ENCODE peak calls at places on chromosomes 11 and 22, in seven cellular contexts. B, N, I, J, O, G and D are unnamed samples.

GRCh38 chr11:5931061-5931460 is 11.0 kb upstream of the OR56A3 start:
- DNase-seq in J (no peak), B (no peak), O (no peak), I (no peak), G (no peak), N (no peak), D (no peak)

GRCh38 chr11:63945482-63946163 is 6.8 kb downstream of the NAA40 start:
- DNase-seq in B (peak), I (peak), N (peak), G (peak), J (peak), O (peak), D (peak)

GRCh38 chr11:111382451-111382850 is 3.4 kb upstream of the POU2AF1 start:
- DNase-seq in O (no peak), B (no peak), N (no peak), G (no peak), J (no peak), I (no peak), D (no peak)

GRCh38 chr22:39900306-39901227 is at the start of gene GRAP2:
- DNase-seq in I (no peak), J (no peak), O (no peak), G (no peak), N (no peak), B (no peak), D (no peak)

GRCh38 chr11:96752221-96752620 is 362.4 kb downstream of the JRKL start:
- DNase-seq in N (no peak), I (no peak), G (no peak), O (no peak), J (no peak), B (no peak), D (no peak)

GRCh38 chr11:100629671-100630070 is 57.4 kb upstream of the ARHGAP42 start:
- DNase-seq in O (peak), J (no peak), I (peak), N (no peak), G (peak), B (no peak), D (no peak)

GRCh38 chr11:7548659-7549283 is 35.0 kb downstream of the PPFIBP2 start:
- DNase-seq in O (peak), G (no peak), J (peak), N (no peak), I (peak), B (no peak), D (peak)

GRCh38 chr11:74162688-74163467 is 7.9 kb downstream of the C2CD3 start:
- DNase-seq in G (no peak), I (no peak), J (no peak), N (no peak), O (no peak), B (no peak), D (no peak)

GRCh38 chr11:44942029-44942710 is 8.5 kb downstream of the TP53I11 start:
- DNase-seq in I (no peak), B (no peak), O (no peak), G (no peak), N (no peak), J (no peak), D (no peak)

GRCh38 chr11:112320668-112321067 is 60.0 kb upstream of the PLET1 start:
- DNase-seq in J (no peak), B (no peak), N (peak), I (no peak), G (peak), O (no peak), D (no peak)

GRCh38 chr22:45972091-45972867 is 4.7 kb downstream of the WNT7B start:
- DNase-seq in B (no peak), J (peak), I (no peak), N (no peak), O (no peak), G (no peak), D (no peak)

GRCh38 chr22:38490915-38491314 is 15.2 kb downstream of the DDX17 start:
- DNase-seq in I (no peak), B (no peak), G (peak), J (no peak), O (no peak), N (peak), D (no peak)

GRCh38 chr11:122319842-122320555 is 204.0 kb upstream of the BLID start:
- DNase-seq in G (no peak), O (no peak), N (no peak), B (peak), I (no peak), J (no peak), D (no peak)

GRCh38 chr11:89443366-89444303 is 47.5 kb downstream of the NOX4 start:
- DNase-seq in O (no peak), J (no peak), G (no peak), N (no peak), B (peak), I (no peak), D (no peak)

GRCh38 chr11:11640996-11641395 is 19.2 kb upstream of the GALNT18 start:
- DNase-seq in O (no peak), N (no peak), G (no peak), B (no peak), I (no peak), J (no peak), D (no peak)
- H2BK120ac ChIP-seq in O (no peak), N (no peak), G (no peak), B (no peak), I (no peak), J (no peak), D (no peak)

DNA sequence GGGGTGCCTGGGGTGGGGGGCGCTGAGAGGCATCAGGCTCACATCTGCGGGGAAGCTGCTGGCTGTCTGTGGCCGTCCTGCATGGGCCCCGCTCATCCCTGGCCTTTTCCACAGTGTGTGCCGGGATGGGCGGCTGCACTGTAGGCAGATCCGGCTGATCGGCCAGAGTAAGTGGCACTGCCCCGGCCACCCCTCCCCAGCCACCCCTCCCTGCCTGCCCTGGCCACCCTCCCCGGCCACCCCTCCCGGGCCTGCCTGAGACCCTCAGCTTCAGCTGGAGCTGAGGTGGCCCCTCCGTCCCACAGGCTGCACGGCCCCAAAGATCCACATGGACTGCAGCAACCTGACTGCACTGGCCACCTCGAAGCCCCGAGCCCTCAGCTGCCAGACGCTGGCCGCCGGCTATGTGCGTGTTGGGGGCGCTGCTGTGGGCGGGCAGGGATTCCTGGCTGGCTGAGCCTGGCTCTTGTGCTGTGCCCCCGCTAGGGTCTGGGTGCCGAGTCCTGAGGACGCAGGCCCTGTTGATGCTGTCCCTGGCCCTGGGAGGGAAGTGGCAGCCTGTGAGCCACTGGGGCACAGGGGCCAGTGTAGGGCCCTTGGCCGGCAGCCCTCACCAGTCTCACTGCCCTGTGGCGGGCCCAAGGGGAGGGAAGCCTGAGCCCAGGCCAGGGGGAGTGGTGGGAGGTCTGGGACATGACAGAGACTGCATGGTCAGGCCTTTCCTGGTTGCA is 10.9 kb downstream of the MUC2 start:
- DNase-seq in O (no peak), I (no peak), J (no peak), B (no peak), G (no peak), N (no peak), D (no peak)
- H2BK120ac ChIP-seq in O (no peak), I (no peak), J (no peak), B (no peak), G (no peak), N (no peak), D (no peak)

DNA sequence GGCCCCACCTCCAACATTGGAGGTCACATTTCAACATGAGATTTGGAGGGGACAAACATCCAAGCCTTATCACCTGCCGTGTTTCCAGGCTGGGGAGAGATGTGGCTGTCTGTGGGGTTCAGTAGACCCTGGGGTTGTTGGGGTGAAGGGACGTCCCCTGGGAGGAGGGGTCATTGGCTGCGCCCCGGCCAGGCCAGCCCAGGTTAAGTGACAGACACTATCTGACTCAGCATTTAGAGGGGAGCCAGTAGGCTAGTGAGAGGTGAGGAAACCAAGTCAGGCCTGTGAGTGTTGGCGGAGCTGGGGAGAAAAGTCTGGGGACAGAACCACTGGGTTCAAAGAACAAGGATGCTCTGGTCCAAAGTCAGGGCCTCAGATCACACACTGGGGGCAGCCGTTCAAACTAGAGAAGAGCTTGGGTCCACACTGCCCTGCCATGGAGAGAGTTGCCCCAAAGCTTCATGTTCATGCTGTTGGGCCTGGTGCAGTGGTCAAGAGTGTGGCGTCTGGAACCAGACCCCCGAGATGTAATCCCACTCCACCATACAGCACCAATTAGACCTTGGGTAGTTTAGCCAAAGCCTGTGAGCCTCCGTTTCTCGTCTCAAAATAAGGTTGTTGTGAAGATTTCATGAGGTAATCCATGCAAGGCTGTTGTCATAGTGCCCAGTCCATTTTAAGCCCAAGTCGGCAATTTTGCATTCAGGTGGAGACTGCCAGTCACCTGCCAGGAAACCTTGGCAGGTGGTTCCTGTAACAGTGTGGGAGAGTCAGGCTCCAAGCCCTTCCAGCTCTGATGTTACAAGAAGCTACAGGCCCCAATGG is 1289.6 kb downstream of the TBC1D22A start:
- DNase-seq in B (no peak), I (no peak), N (no peak), G (no peak), O (no peak), J (no peak), D (no peak)
- H2BK120ac ChIP-seq in B (no peak), I (no peak), N (no peak), G (no peak), O (no peak), J (no peak), D (no peak)

DNA sequence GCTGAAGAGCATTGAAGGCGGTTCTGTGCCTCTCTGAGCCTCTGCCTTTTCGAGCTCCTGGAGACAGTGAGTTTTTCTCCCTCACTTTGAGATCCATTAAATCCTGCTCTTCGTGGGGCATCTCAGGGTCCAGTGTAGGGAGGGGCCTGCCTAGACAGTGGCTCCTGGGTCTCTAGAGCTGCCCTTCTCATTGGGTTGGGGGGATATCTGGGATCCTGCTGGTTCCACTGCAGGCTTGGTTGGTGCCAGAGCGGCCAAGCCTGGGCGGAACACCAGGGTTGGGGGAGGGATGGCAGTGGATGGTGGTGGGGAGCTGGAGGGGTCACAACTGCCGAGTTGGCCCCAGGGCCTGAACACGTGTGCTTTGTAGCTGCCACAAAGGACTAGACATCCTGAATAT is 52.2 kb upstream of the CARS1 start:
- DNase-seq in G (no peak), O (no peak), N (no peak), B (no peak), J (peak), I (no peak), D (no peak)
- H2BK120ac ChIP-seq in G (no peak), O (no peak), N (no peak), B (no peak), J (no peak), I (no peak), D (peak)

DNA sequence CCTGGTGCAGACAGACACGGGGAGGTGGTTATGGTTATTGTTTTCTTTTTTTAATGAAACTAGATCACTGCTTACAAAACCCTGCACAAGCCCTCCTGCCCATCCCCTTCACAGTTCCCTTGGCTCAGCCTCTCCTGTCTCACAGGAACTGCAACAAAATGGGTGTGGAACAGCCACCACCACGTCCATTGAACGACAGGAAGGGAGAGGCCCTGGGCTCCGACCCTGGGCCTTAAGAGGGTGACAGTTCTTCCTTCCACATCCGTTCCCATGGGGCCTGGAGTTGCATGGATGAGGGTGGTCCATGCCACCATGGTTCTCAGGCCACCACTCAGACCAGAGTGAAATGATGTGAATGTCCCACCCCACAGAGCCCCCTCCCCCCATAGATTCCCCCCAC is 15.7 kb downstream of the PRPF19 start:
- DNase-seq in O (no peak), I (no peak), G (no peak), B (no peak), N (no peak), J (no peak), D (no peak)
- H2BK120ac ChIP-seq in O (no peak), I (no peak), G (no peak), B (no peak), N (no peak), J (no peak), D (no peak)

GRCh38 chr22:49189871-49190270 is 637.8 kb downstream of the BRD1 start:
- DNase-seq in G (no peak), O (no peak), B (no peak), J (no peak), N (no peak), I (no peak), D (no peak)
- H2BK120ac ChIP-seq in G (no peak), O (no peak), B (no peak), J (no peak), N (no peak), I (no peak), D (no peak)

GRCh38 chr11:11407738-11408084 is 54.7 kb upstream of the CSNK2A3 start:
- DNase-seq in N (no peak), G (no peak), B (no peak), J (no peak), O (no peak), I (no peak), D (no peak)

GRCh38 chr11:11409916-11410315 is 56.9 kb upstream of the CSNK2A3 start:
- DNase-seq in N (no peak), O (no peak), J (no peak), I (no peak), B (no peak), G (no peak), D (no peak)

GRCh38 chr11:11408436-11409221 is 55.6 kb upstream of the CSNK2A3 start:
- DNase-seq in G (peak), O (no peak), J (no peak), B (no peak), N (no peak), I (no peak), D (no peak)

GRCh38 chr11:11410626-11411025 is 57.6 kb upstream of the CSNK2A3 start:
- DNase-seq in G (no peak), I (no peak), O (no peak), B (no peak), J (no peak), N (no peak), D (no peak)

GRCh38 chr11:11409224-11409623 is 56.2 kb upstream of the CSNK2A3 start:
- DNase-seq in N (no peak), G (no peak), I (no peak), B (no peak), J (no peak), O (no peak), D (no peak)
- H2BK120ac ChIP-seq in N (no peak), G (no peak), I (no peak), B (peak), J (no peak), O (no peak), D (no peak)

GRCh38 chr11:83715927-83716525 is 429.9 kb upstream of the CCDC90B start:
- DNase-seq in N (no peak), J (no peak), G (no peak), I (no peak), B (no peak), O (no peak), D (no peak)
- H2BK120ac ChIP-seq in N (no peak), J (no peak), G (no peak), I (no peak), B (no peak), O (no peak), D (no peak)